ENCODE peak calls at places on chromosome 20, in five cellular contexts. One of them, this sample, is unnamed.

GRCh38 chr20:60117040-60117439 is 158.8 kb downstream of the CDH26 start:
- DNase-seq in CD8-positive, alpha-beta memory T cell: no peak
- DNase-seq in psoas muscle: no peak
- DNase-seq in ovary: no peak
- DNase-seq in tibial nerve: no peak
- DNase-seq in this sample: no peak

GRCh38 chr20:11457476-11457875 is 460.2 kb upstream of the BTBD3 start:
- DNase-seq in ovary: no peak
- DNase-seq in psoas muscle: no peak
- DNase-seq in CD8-positive, alpha-beta memory T cell: no peak
- DNase-seq in tibial nerve: no peak
- DNase-seq in this sample: no peak

GRCh38 chr20:17958326-17959256 is 10.0 kb downstream of the SNX5 start:
- DNase-seq in ovary: no peak
- DNase-seq in CD8-positive, alpha-beta memory T cell: no peak
- DNase-seq in psoas muscle: no peak
- DNase-seq in tibial nerve: no peak
- DNase-seq in this sample: no peak

GRCh38 chr20:9103955-9104354 is 35.1 kb downstream of the PLCB4 start:
- DNase-seq in ovary: no peak
- DNase-seq in psoas muscle: no peak
- DNase-seq in tibial nerve: no peak
- DNase-seq in CD8-positive, alpha-beta memory T cell: no peak
- DNase-seq in this sample: no peak

GRCh38 chr20:33650753-33651561 is 11.2 kb upstream of the C20orf144 start:
- DNase-seq in tibial nerve: no peak
- DNase-seq in psoas muscle: no peak
- DNase-seq in CD8-positive, alpha-beta memory T cell: no peak
- DNase-seq in ovary: no peak
- DNase-seq in this sample: no peak

GRCh38 chr20:32582659-32583580 is 2.2 kb downstream of the NOL4L start:
- DNase-seq in CD8-positive, alpha-beta memory T cell: no peak
- DNase-seq in psoas muscle: no peak
- DNase-seq in ovary: peak; percentile 61
- DNase-seq in tibial nerve: no peak
- DNase-seq in this sample: no peak

GRCh38 chr20:50759678-50760077 is 28.3 kb downstream of the PARD6B start:
- DNase-seq in CD8-positive, alpha-beta memory T cell: no peak
- DNase-seq in ovary: no peak
- DNase-seq in psoas muscle: no peak
- DNase-seq in tibial nerve: no peak
- DNase-seq in this sample: no peak

GRCh38 chr20:46709459-46710148 is at the start of gene SLC2A10:
- DNase-seq in ovary: peak; percentile 74
- DNase-seq in psoas muscle: peak; percentile 67
- DNase-seq in tibial nerve: peak; percentile 51
- DNase-seq in CD8-positive, alpha-beta memory T cell: no peak
- DNase-seq in this sample: peak; percentile 64

GRCh38 chr20:15236812-15237211 is 899.4 kb upstream of the FLRT3 start:
- DNase-seq in CD8-positive, alpha-beta memory T cell: no peak
- DNase-seq in ovary: no peak
- DNase-seq in psoas muscle: no peak
- DNase-seq in tibial nerve: no peak
- DNase-seq in this sample: no peak

GRCh38 chr20:48360338-48360698 is 467.5 kb downstream of the PREX1 start:
- DNase-seq in tibial nerve: no peak
- DNase-seq in CD8-positive, alpha-beta memory T cell: no peak
- DNase-seq in ovary: no peak
- DNase-seq in psoas muscle: no peak
- DNase-seq in this sample: no peak

GRCh38 chr20:38293490-38294333 is 10.2 kb upstream of the BPI start:
- DNase-seq in tibial nerve: no peak
- DNase-seq in CD8-positive, alpha-beta memory T cell: no peak
- DNase-seq in psoas muscle: no peak
- DNase-seq in ovary: no peak
- DNase-seq in this sample: no peak

GRCh38 chr20:17023811-17024210 is 203.0 kb upstream of the PCSK2 start:
- DNase-seq in psoas muscle: no peak
- DNase-seq in tibial nerve: no peak
- DNase-seq in CD8-positive, alpha-beta memory T cell: no peak
- DNase-seq in ovary: no peak
- DNase-seq in this sample: no peak

GRCh38 chr20:45010399-45010828 is 44.1 kb downstream of the STK4 start:
- DNase-seq in ovary: no peak
- DNase-seq in tibial nerve: no peak
- DNase-seq in CD8-positive, alpha-beta memory T cell: no peak
- DNase-seq in psoas muscle: no peak
- DNase-seq in this sample: no peak

GRCh38 chr20:61664741-61665320 is 400.9 kb downstream of the TAF4 start:
- DNase-seq in ovary: no peak
- DNase-seq in tibial nerve: no peak
- DNase-seq in CD8-positive, alpha-beta memory T cell: no peak
- DNase-seq in psoas muscle: no peak
- DNase-seq in this sample: no peak

GRCh38 chr20:33728463-33728862 is 3.3 kb upstream of the ZNF341 start:
- DNase-seq in ovary: no peak
- DNase-seq in psoas muscle: no peak
- DNase-seq in tibial nerve: no peak
- DNase-seq in CD8-positive, alpha-beta memory T cell: no peak
- DNase-seq in this sample: no peak

GRCh38 chr20:37534401-37535157 is 6.9 kb upstream of the BLCAP start:
- DNase-seq in psoas muscle: no peak
- DNase-seq in tibial nerve: peak; percentile 92
- DNase-seq in ovary: peak; percentile 34
- DNase-seq in CD8-positive, alpha-beta memory T cell: no peak
- DNase-seq in this sample: no peak

GRCh38 chr20:23361108-23361650 is 803 bp upstream of the GZF1 start:
- DNase-seq in ovary: no peak
- DNase-seq in psoas muscle: no peak
- DNase-seq in CD8-positive, alpha-beta memory T cell: no peak
- DNase-seq in tibial nerve: peak; percentile 21
- DNase-seq in this sample: no peak

GRCh38 chr20:32626859-32627636 is 41.9 kb upstream of the NOL4L start:
- DNase-seq in ovary: no peak
- DNase-seq in tibial nerve: no peak
- DNase-seq in psoas muscle: no peak
- DNase-seq in CD8-positive, alpha-beta memory T cell: no peak
- DNase-seq in this sample: no peak

GRCh38 chr20:50958733-50959542 is at the start of gene MOCS3:
- DNase-seq in CD8-positive, alpha-beta memory T cell: peak; percentile 77
- DNase-seq in tibial nerve: no peak
- DNase-seq in psoas muscle: peak; percentile 80
- DNase-seq in ovary: peak; percentile 83
- DNase-seq in this sample: peak; percentile 72

GRCh38 chr20:5545381-5545941 is 204.7 kb upstream of the SHLD1 start:
- DNase-seq in CD8-positive, alpha-beta memory T cell: no peak
- DNase-seq in tibial nerve: no peak
- DNase-seq in psoas muscle: no peak
- DNase-seq in ovary: no peak
- DNase-seq in this sample: no peak

GRCh38 chr20:45320948-45321595 is 13.0 kb upstream of the MATN4 start:
- DNase-seq in CD8-positive, alpha-beta memory T cell: no peak
- DNase-seq in psoas muscle: no peak
- DNase-seq in tibial nerve: no peak
- DNase-seq in ovary: no peak
- DNase-seq in this sample: no peak

GRCh38 chr20:2610941-2611720 is 41.3 kb upstream of the NOP56 start:
- DNase-seq in ovary: no peak
- DNase-seq in CD8-positive, alpha-beta memory T cell: no peak
- DNase-seq in psoas muscle: no peak
- DNase-seq in tibial nerve: no peak
- DNase-seq in this sample: no peak

GRCh38 chr20:45833030-45833882 is at the start of gene SNX21:
- DNase-seq in psoas muscle: peak; percentile 90
- DNase-seq in CD8-positive, alpha-beta memory T cell: peak; percentile 17
- DNase-seq in ovary: peak; percentile 90
- DNase-seq in tibial nerve: peak; percentile 90
- DNase-seq in this sample: peak; percentile 89

GRCh38 chr20:57291003-57291402 is 24.6 kb upstream of the BMP7 start:
- DNase-seq in tibial nerve: no peak
- DNase-seq in CD8-positive, alpha-beta memory T cell: no peak
- DNase-seq in psoas muscle: no peak
- DNase-seq in ovary: no peak
- DNase-seq in this sample: no peak

GRCh38 chr20:52129611-52130010 is 62.0 kb downstream of the ZFP64 start:
- DNase-seq in psoas muscle: no peak
- DNase-seq in tibial nerve: no peak
- DNase-seq in CD8-positive, alpha-beta memory T cell: no peak
- DNase-seq in ovary: no peak
- DNase-seq in this sample: no peak

GRCh38 chr20:2350606-2351005 is 30.1 kb upstream of the TGM6 start:
- DNase-seq in tibial nerve: no peak
- DNase-seq in psoas muscle: no peak
- DNase-seq in CD8-positive, alpha-beta memory T cell: no peak
- DNase-seq in ovary: no peak
- DNase-seq in this sample: no peak

GRCh38 chr20:33518071-33518470 is 28.2 kb downstream of the CBFA2T2 start:
- DNase-seq in tibial nerve: no peak
- DNase-seq in ovary: no peak
- DNase-seq in CD8-positive, alpha-beta memory T cell: no peak
- DNase-seq in psoas muscle: no peak
- DNase-seq in this sample: no peak

GRCh38 chr20:1902188-1902587 is 7.0 kb downstream of the SIRPA start:
- DNase-seq in ovary: no peak
- DNase-seq in CD8-positive, alpha-beta memory T cell: no peak
- DNase-seq in tibial nerve: no peak
- DNase-seq in psoas muscle: no peak
- DNase-seq in this sample: no peak

GRCh38 chr20:22453244-22454080 is 130.9 kb downstream of the FOXA2 start:
- DNase-seq in tibial nerve: no peak
- DNase-seq in ovary: no peak
- DNase-seq in psoas muscle: no peak
- DNase-seq in CD8-positive, alpha-beta memory T cell: no peak
- DNase-seq in this sample: no peak

GRCh38 chr20:23114018-23114417 is 27.9 kb upstream of the CD93 start:
- DNase-seq in CD8-positive, alpha-beta memory T cell: no peak
- DNase-seq in tibial nerve: no peak
- DNase-seq in ovary: peak; percentile 33
- DNase-seq in psoas muscle: no peak
- DNase-seq in this sample: peak; percentile 60

GRCh38 chr20:7742479-7742878 is 197.8 kb downstream of the HAO1 start:
- DNase-seq in CD8-positive, alpha-beta memory T cell: no peak
- DNase-seq in tibial nerve: no peak
- DNase-seq in ovary: no peak
- DNase-seq in psoas muscle: no peak
- DNase-seq in this sample: no peak

GRCh38 chr20:53157443-53158408 is 185.6 kb downstream of the TSHZ2 start:
- DNase-seq in psoas muscle: peak; percentile 19
- DNase-seq in tibial nerve: no peak
- DNase-seq in ovary: peak; percentile 23
- DNase-seq in CD8-positive, alpha-beta memory T cell: peak; percentile 20
- DNase-seq in this sample: peak; percentile 13

GRCh38 chr20:19540401-19540800 is 217.7 kb upstream of the RIN2 start:
- DNase-seq in psoas muscle: no peak
- DNase-seq in CD8-positive, alpha-beta memory T cell: no peak
- DNase-seq in ovary: peak; percentile 47
- DNase-seq in tibial nerve: no peak
- DNase-seq in this sample: peak; percentile 17

GRCh38 chr20:19815553-19815991 is 57.5 kb downstream of the RIN2 start:
- DNase-seq in CD8-positive, alpha-beta memory T cell: no peak
- DNase-seq in ovary: no peak
- DNase-seq in psoas muscle: peak; percentile 33
- DNase-seq in tibial nerve: peak; percentile 33
- DNase-seq in this sample: no peak

GRCh38 chr20:49112596-49113274 is 66.6 kb downstream of the CSE1L start:
- DNase-seq in ovary: no peak
- DNase-seq in tibial nerve: no peak
- DNase-seq in CD8-positive, alpha-beta memory T cell: no peak
- DNase-seq in psoas muscle: no peak
- DNase-seq in this sample: no peak

GRCh38 chr20:25225642-25226432 is 22.0 kb upstream of the PYGB start:
- DNase-seq in CD8-positive, alpha-beta memory T cell: no peak
- DNase-seq in tibial nerve: no peak
- DNase-seq in ovary: no peak
- DNase-seq in psoas muscle: no peak
- DNase-seq in this sample: no peak
- H3K4me1 ChIP-seq in CD8-positive, alpha-beta memory T cell: no peaks in the 10 kb centered on the region
- H3K4me1 ChIP-seq in tibial nerve: peaks cover 12% of the 10 kb centered on the region
- H3K4me1 ChIP-seq in ovary: no peaks in the 10 kb centered on the region
- H3K4me1 ChIP-seq in psoas muscle: peaks cover 24% of the 10 kb centered on the region
- H3K4me1 ChIP-seq in this sample: peaks cover 95% of the 10 kb centered on the region

DNA sequence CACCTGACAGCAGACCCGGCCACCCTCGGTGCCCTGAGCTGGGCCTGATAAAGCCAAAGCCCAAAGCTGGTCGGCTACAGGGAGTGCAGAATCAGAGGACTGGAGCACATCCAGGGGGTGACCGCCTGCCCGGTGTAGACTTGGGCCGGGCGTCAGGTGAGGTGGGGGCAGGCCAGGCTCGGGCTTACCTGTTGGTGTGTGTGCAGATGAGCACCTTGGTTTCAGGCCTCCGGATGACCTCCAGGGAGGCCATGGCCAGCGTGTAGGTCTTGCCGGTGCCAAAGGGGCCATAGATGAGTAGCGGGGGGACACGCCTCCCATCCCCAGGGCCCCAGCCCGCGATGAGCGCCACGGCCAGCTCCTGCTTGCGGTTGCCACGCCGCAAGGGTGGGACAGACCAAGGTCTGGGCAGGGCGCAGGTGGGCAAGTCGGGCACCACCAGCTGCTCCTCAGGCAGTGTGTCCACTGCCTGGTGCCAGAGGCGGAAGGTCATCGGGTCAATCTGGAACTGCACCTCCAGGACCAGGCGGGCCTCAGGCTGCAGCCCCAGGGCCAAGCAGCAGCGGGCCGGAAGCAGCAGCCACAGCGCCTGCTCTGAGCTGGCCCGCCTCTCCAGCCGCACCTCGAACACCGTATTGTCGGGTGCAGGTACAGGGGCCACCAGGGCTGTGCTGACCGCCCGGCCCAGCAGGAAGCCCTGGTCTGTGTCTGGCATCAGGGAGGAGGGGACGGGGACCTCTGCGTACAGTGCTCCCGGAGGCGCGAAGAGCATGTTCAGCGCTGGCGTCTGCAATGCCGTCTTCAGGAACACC is 5.7 kb downstream of the HELZ2 start:
- DNase-seq in tibial nerve: no peak
- DNase-seq in psoas muscle: no peak
- DNase-seq in ovary: no peak
- DNase-seq in CD8-positive, alpha-beta memory T cell: no peak
- DNase-seq in this sample: no peak
- H3K4me1 ChIP-seq in tibial nerve: peaks cover 10% of the 10 kb centered on the region
- H3K4me1 ChIP-seq in psoas muscle: no peaks in the 10 kb centered on the region
- H3K4me1 ChIP-seq in ovary: peaks cover 5% of the 10 kb centered on the region
- H3K4me1 ChIP-seq in CD8-positive, alpha-beta memory T cell: peaks cover 36% of the 10 kb centered on the region
- H3K4me1 ChIP-seq in this sample: peaks cover 10% of the 10 kb centered on the region

GRCh38 chr20:34887023-34887422 is 10.6 kb downstream of the ACSS2 start:
- DNase-seq in tibial nerve: no peak
- DNase-seq in psoas muscle: no peak
- DNase-seq in CD8-positive, alpha-beta memory T cell: no peak
- DNase-seq in ovary: no peak
- DNase-seq in this sample: no peak
- H3K4me1 ChIP-seq in tibial nerve: no peaks in the 10 kb centered on the region
- H3K4me1 ChIP-seq in psoas muscle: peaks cover 50% of the 10 kb centered on the region
- H3K4me1 ChIP-seq in CD8-positive, alpha-beta memory T cell: peaks cover 13% of the 10 kb centered on the region
- H3K4me1 ChIP-seq in ovary: no peaks in the 10 kb centered on the region
- H3K4me1 ChIP-seq in this sample: peaks cover 9% of the 10 kb centered on the region

GRCh38 chr20:3900187-3900604 is 11.0 kb downstream of the PANK2 start:
- DNase-seq in tibial nerve: no peak
- DNase-seq in psoas muscle: no peak
- DNase-seq in CD8-positive, alpha-beta memory T cell: no peak
- DNase-seq in ovary: no peak
- DNase-seq in this sample: no peak
- H3K4me1 ChIP-seq in tibial nerve: peaks cover 76% of the 10 kb centered on the region
- H3K4me1 ChIP-seq in psoas muscle: peaks cover 12% of the 10 kb centered on the region
- H3K4me1 ChIP-seq in CD8-positive, alpha-beta memory T cell: peaks cover 55% of the 10 kb centered on the region
- H3K4me1 ChIP-seq in ovary: peaks cover 32% of the 10 kb centered on the region
- H3K4me1 ChIP-seq in this sample: peaks cover 55% of the 10 kb centered on the region